ENCODE peak calls at places on chromosomes 5 and 9, in ten cellular contexts. U is fibroblast of mammary gland, T is dermis blood vessel endothelial cell, E is AG08395, V is HT1080, X is mammary epithelial cell, D is NCI-H69, S is astrocyte, L is NCI-H774, O is neural crest cell. H is an unnamed sample.

GRCh38 chr5:115415143-115415491 is 118.7 kb upstream of the CCDC112 start:
- DNase-seq in D (peak; percentile 93), S (peak; percentile 84), O (no peak), V (peak; percentile 94), U (peak; percentile 97), T (peak; percentile 70), L (peak; percentile 50), E (no peak), X (peak; percentile 90), H (peak; percentile 80)

GRCh38 chr5:36239370-36240293 is 2.1 kb downstream of the NADK2 start:
- DNase-seq in T (no peak), V (no peak), E (no peak), X (no peak), U (no peak), O (no peak), L (no peak), S (no peak), D (no peak), H (no peak)

GRCh38 chr9:73089304-73089985 is 62.2 kb upstream of the ANXA1 start:
- DNase-seq in E (no peak), V (no peak), X (no peak), U (no peak), T (no peak), L (no peak), S (no peak), D (no peak), O (no peak), H (no peak)

GRCh38 chr9:69056416-69056815 is 20.9 kb downstream of the FXN start:
- DNase-seq in V (peak; percentile 32), L (no peak), S (peak; percentile 33), E (no peak), T (no peak), O (no peak), U (peak; percentile 3), X (no peak), D (no peak), H (no peak)

GRCh38 chr5:33258553-33258952 is 182.2 kb upstream of the TARS1 start:
- DNase-seq in U (peak; percentile 67), E (peak; percentile 16), T (no peak), D (no peak), X (no peak), V (peak; percentile 11), S (peak; percentile 47), O (no peak), L (no peak), H (no peak)

GRCh38 chr5:135134686-135135381 is 100.8 kb upstream of the PITX1 start:
- DNase-seq in D (no peak), V (no peak), O (no peak), E (no peak), X (no peak), S (no peak), T (no peak), L (no peak), U (no peak), H (no peak)

GRCh38 chr5:128528126-128528525 is 9.9 kb downstream of the FBN2 start:
- DNase-seq in U (no peak), X (no peak), E (no peak), O (no peak), L (no peak), D (no peak), V (no peak), T (no peak), S (no peak), H (no peak)

GRCh38 chr9:90967171-90967570 is 165.6 kb downstream of the SYK start:
- DNase-seq in X (no peak), O (no peak), U (no peak), S (peak; percentile 62), V (no peak), L (no peak), D (no peak), E (no peak), T (no peak), H (no peak)

GRCh38 chr5:141559481-141559880 is 59.3 kb downstream of the DIAPH1 start:
- DNase-seq in O (no peak), D (peak; percentile 8), L (no peak), V (peak; percentile 61), U (peak; percentile 82), X (peak; percentile 95), E (no peak), T (peak; percentile 15), S (peak; percentile 80), H (peak; percentile 25)

GRCh38 chr5:92435781-92436180 is 1052.7 kb upstream of the ARRDC3 start:
- DNase-seq in U (no peak), D (no peak), T (no peak), S (no peak), O (no peak), L (no peak), X (no peak), E (no peak), V (no peak), H (no peak)

GRCh38 chr5:2699686-2700085 is 51.8 kb downstream of the IRX2 start:
- DNase-seq in E (no peak), D (no peak), U (no peak), S (no peak), O (no peak), T (no peak), X (no peak), V (no peak), L (no peak), H (no peak)

GRCh38 chr5:65198777-65199120 is 283.0 kb downstream of the ADAMTS6 start:
- DNase-seq in E (peak; percentile 88), U (peak; percentile 99), T (peak; percentile 95), S (peak; percentile 100), L (no peak), O (no peak), V (peak; percentile 99), X (peak; percentile 99), D (no peak), H (peak; percentile 96)

GRCh38 chr5:132385321-132386105 is 16.0 kb downstream of the SLC22A5 start:
- DNase-seq in S (peak; percentile 16), E (peak; percentile 83), L (peak; percentile 12), V (peak; percentile 75), O (peak; percentile 21), T (peak; percentile 84), U (peak; percentile 71), D (peak; percentile 56), X (peak; percentile 36), H (peak; percentile 75)

GRCh38 chr5:79689541-79690466 is at the start of gene CMYA5:
- DNase-seq in X (peak; percentile 72), U (peak; percentile 53), S (no peak), O (peak; percentile 30), V (no peak), E (peak; percentile 31), L (no peak), T (peak; percentile 4), D (peak; percentile 35), H (no peak)

GRCh38 chr9:34957492-34958410 is at the start of gene PHF24:
- DNase-seq in V (no peak), X (no peak), S (no peak), T (peak; percentile 27), L (no peak), U (no peak), O (no peak), D (peak; percentile 63), E (peak; percentile 25), H (peak; percentile 42)

GRCh38 chr5:149956685-149957084 is 3.9 kb upstream of the SLC26A2 start:
- DNase-seq in E (no peak), D (no peak), V (no peak), U (no peak), O (no peak), X (no peak), T (no peak), S (no peak), L (no peak), H (no peak)

GRCh38 chr9:29556317-29556716 is 1983.0 kb upstream of the C9orf72 start:
- DNase-seq in E (no peak), T (no peak), S (peak; percentile 72), L (no peak), D (no peak), O (no peak), V (peak; percentile 90), X (peak; percentile 86), U (peak; percentile 93), H (peak; percentile 1)

GRCh38 chr5:18533137-18533536 is 898.9 kb downstream of the TAF11L14 start:
- DNase-seq in X (no peak), U (no peak), S (no peak), L (no peak), T (no peak), O (no peak), V (no peak), E (no peak), D (no peak), H (no peak)

GRCh38 chr5:107869459-107870115 is 198.8 kb upstream of the EFNA5 start:
- DNase-seq in E (peak; percentile 74), T (peak; percentile 51), D (peak; percentile 47), O (no peak), X (peak; percentile 68), L (no peak), U (peak; percentile 76), V (peak; percentile 87), S (peak; percentile 85), H (peak; percentile 70)

GRCh38 chr9:82495884-82496777 is 507.6 kb downstream of the SPATA31D1 start:
- DNase-seq in X (no peak), E (no peak), O (no peak), V (no peak), U (peak; percentile 29), L (no peak), D (peak; percentile 17), S (no peak), T (no peak), H (no peak)

GRCh38 chr5:157855404-157855994 is 3.4 kb downstream of the CLINT1 start:
- DNase-seq in V (peak; percentile 50), U (peak; percentile 70), X (peak; percentile 53), O (peak; percentile 39), T (peak; percentile 84), D (peak; percentile 78), E (peak; percentile 64), S (peak; percentile 35), L (no peak), H (peak; percentile 42)

GRCh38 chr5:133244242-133244641 is 192.4 kb downstream of the HSPA4 start:
- DNase-seq in V (no peak), O (no peak), U (no peak), D (peak; percentile 92), T (peak; percentile 34), L (peak; percentile 88), E (no peak), S (no peak), X (no peak), H (no peak)

GRCh38 chr9:126049896-126050604 is 276.6 kb upstream of the MVB12B start:
- DNase-seq in S (no peak), V (no peak), E (no peak), L (no peak), D (no peak), T (no peak), U (no peak), X (no peak), O (no peak), H (peak; percentile 45)

GRCh38 chr5:145830594-145830993 is 4.5 kb downstream of the PRELID2 start:
- DNase-seq in O (no peak), S (peak; percentile 45), L (no peak), E (no peak), X (no peak), U (peak; percentile 18), V (no peak), D (no peak), T (no peak), H (no peak)

GRCh38 chr9:23730364-23730763 is 95.7 kb downstream of the ELAVL2 start:
- DNase-seq in E (no peak), T (no peak), O (no peak), U (no peak), V (no peak), D (no peak), X (no peak), S (no peak), L (no peak), H (no peak)

GRCh38 chr9:34550681-34551270 is 28.0 kb upstream of the ENHO start:
- DNase-seq in T (no peak), D (no peak), L (no peak), U (no peak), O (no peak), V (no peak), X (no peak), S (no peak), E (no peak), H (no peak)

GRCh38 chr5:39116347-39116899 is 42.2 kb upstream of the RICTOR start:
- DNase-seq in X (no peak), S (no peak), O (no peak), U (no peak), V (no peak), E (no peak), T (no peak), L (no peak), D (no peak), H (no peak)

GRCh38 chr5:149126898-149127297 is 14.4 kb upstream of the ABLIM3 start:
- DNase-seq in L (no peak), V (no peak), O (no peak), T (peak; percentile 13), U (peak; percentile 61), D (no peak), E (no peak), S (no peak), X (no peak), H (no peak)

H was measured in Daoy.